ENCODE peak calls at places on chromosomes 11 and 22, in five cellular contexts. One of them, this sample, is unnamed.

GRCh38 chr11:70519117-70519516 is 120.8 kb downstream of the CTTN start:
- DNase-seq in activated naive CD4-positive, alpha-beta T cell: no peak
- DNase-seq in iPS DF 6.9: no peak
- DNase-seq in H54: peak; percentile 39
- DNase-seq in astrocyte of the spinal cord: no peak
- DNase-seq in this sample: no peak

GRCh38 chr11:95132956-95133355 is 43.3 kb downstream of the ENDOD1 start:
- DNase-seq in activated naive CD4-positive, alpha-beta T cell: no peak
- DNase-seq in H54: no peak
- DNase-seq in astrocyte of the spinal cord: no peak
- DNase-seq in iPS DF 6.9: no peak
- DNase-seq in this sample: no peak

GRCh38 chr22:50226224-50227165 is 18.3 kb downstream of the TUBGCP6 start:
- DNase-seq in activated naive CD4-positive, alpha-beta T cell: no peak
- DNase-seq in H54: no peak
- DNase-seq in iPS DF 6.9: no peak
- DNase-seq in astrocyte of the spinal cord: no peak
- DNase-seq in this sample: no peak

GRCh38 chr22:36032611-36033010 is 4.0 kb upstream of the RBFOX2 start:
- DNase-seq in H54: no peak
- DNase-seq in iPS DF 6.9: no peak
- DNase-seq in activated naive CD4-positive, alpha-beta T cell: no peak
- DNase-seq in astrocyte of the spinal cord: no peak
- DNase-seq in this sample: no peak

GRCh38 chr22:26027341-26027740 is 141.9 kb upstream of the SEZ6L start:
- DNase-seq in activated naive CD4-positive, alpha-beta T cell: no peak
- DNase-seq in iPS DF 6.9: no peak
- DNase-seq in astrocyte of the spinal cord: no peak
- DNase-seq in H54: no peak
- DNase-seq in this sample: no peak

GRCh38 chr11:74380746-74381439 is 17.3 kb downstream of the PGM2L1 start:
- DNase-seq in H54: no peak
- DNase-seq in activated naive CD4-positive, alpha-beta T cell: no peak
- DNase-seq in astrocyte of the spinal cord: peak; percentile 25
- DNase-seq in iPS DF 6.9: no peak
- DNase-seq in this sample: no peak

GRCh38 chr11:30424851-30425250 is 101.9 kb downstream of the ARL14EP start:
- DNase-seq in iPS DF 6.9: no peak
- DNase-seq in H54: no peak
- DNase-seq in astrocyte of the spinal cord: no peak
- DNase-seq in activated naive CD4-positive, alpha-beta T cell: no peak
- DNase-seq in this sample: no peak

GRCh38 chr11:64969209-64969608 is 2.7 kb downstream of the MAJIN start:
- DNase-seq in activated naive CD4-positive, alpha-beta T cell: no peak
- DNase-seq in H54: peak; percentile 56
- DNase-seq in iPS DF 6.9: no peak
- DNase-seq in astrocyte of the spinal cord: peak; percentile 29
- DNase-seq in this sample: no peak

GRCh38 chr11:68749501-68750196 is 1.7 kb downstream of the TESMIN start:
- DNase-seq in H54: no peak
- DNase-seq in iPS DF 6.9: no peak
- DNase-seq in astrocyte of the spinal cord: peak; percentile 32
- DNase-seq in activated naive CD4-positive, alpha-beta T cell: no peak
- DNase-seq in this sample: no peak

GRCh38 chr22:30943368-30943767 is 25.2 kb downstream of the MORC2 start:
- DNase-seq in astrocyte of the spinal cord: no peak
- DNase-seq in H54: no peak
- DNase-seq in activated naive CD4-positive, alpha-beta T cell: no peak
- DNase-seq in iPS DF 6.9: no peak
- DNase-seq in this sample: no peak

GRCh38 chr22:49233507-49234100 is 594.1 kb downstream of the BRD1 start:
- DNase-seq in H54: no peak
- DNase-seq in iPS DF 6.9: no peak
- DNase-seq in activated naive CD4-positive, alpha-beta T cell: no peak
- DNase-seq in astrocyte of the spinal cord: no peak
- DNase-seq in this sample: no peak

GRCh38 chr11:47161134-47161854 is 15.4 kb downstream of the ARFGAP2 start:
- DNase-seq in astrocyte of the spinal cord: peak; percentile 70
- DNase-seq in H54: peak; percentile 87
- DNase-seq in iPS DF 6.9: peak; percentile 89
- DNase-seq in activated naive CD4-positive, alpha-beta T cell: no peak
- DNase-seq in this sample: peak; percentile 79

GRCh38 chr11:2521081-2521480 is 76.3 kb downstream of the KCNQ1 start:
- DNase-seq in astrocyte of the spinal cord: no peak
- DNase-seq in iPS DF 6.9: no peak
- DNase-seq in activated naive CD4-positive, alpha-beta T cell: no peak
- DNase-seq in H54: no peak
- DNase-seq in this sample: no peak

GRCh38 chr11:121553367-121553766 is 100.6 kb upstream of the SORL1-AS1 start:
- DNase-seq in astrocyte of the spinal cord: no peak
- DNase-seq in activated naive CD4-positive, alpha-beta T cell: no peak
- DNase-seq in H54: no peak
- DNase-seq in iPS DF 6.9: no peak
- DNase-seq in this sample: no peak

GRCh38 chr22:40741116-40741515 is 61.8 kb downstream of the MCHR1 start:
- DNase-seq in astrocyte of the spinal cord: no peak
- DNase-seq in activated naive CD4-positive, alpha-beta T cell: no peak
- DNase-seq in H54: no peak
- DNase-seq in iPS DF 6.9: no peak
- DNase-seq in this sample: no peak

GRCh38 chr22:37179622-37180420 is 8.2 kb downstream of the C1QTNF6 start:
- DNase-seq in activated naive CD4-positive, alpha-beta T cell: no peak
- DNase-seq in H54: no peak
- DNase-seq in astrocyte of the spinal cord: no peak
- DNase-seq in iPS DF 6.9: no peak
- DNase-seq in this sample: no peak

This sample was measured in NT2/D1.